ENCODE peak calls at places on chromosomes 4 and X, in four cellular contexts. R is right lobe of liver, C is aorta, U is SK-N-SH. I is an unnamed sample. For H3K4me1, the result is how much of the 10 kb centered on the place peaks cover.

GRCh38 chr4:110631582-110632505 is 9.0 kb upstream of the PITX2 start:
- DNase-seq in C (peak), U (peak), R (peak), I (peak)

GRCh38 chrX:153886915-153887314 is 942 bp upstream of the L1CAM start:
- DNase-seq in C (no peak), U (no peak), R (no peak), I (no peak)

GRCh38 chr4:183996868-183997267 is 91.8 kb downstream of the STOX2 start:
- DNase-seq in R (no peak), U (no peak), C (no peak), I (no peak)

GRCh38 chrX:41922125-41922521 is 1.2 kb downstream of the CASK start:
- DNase-seq in U (peak), C (no peak), R (no peak), I (no peak)

GRCh38 chr4:33649015-33649414 is 2595.3 kb downstream of the ARAP2 start:
- DNase-seq in C (no peak), U (no peak), R (no peak), I (no peak)

GRCh38 chr4:73609688-73610087 is 10.5 kb downstream of the RASSF6 start:
- DNase-seq in R (no peak), C (no peak), U (no peak), I (no peak)

GRCh38 chr4:121252224-121252806 is 88.2 kb upstream of the TNIP3 start:
- DNase-seq in U (peak), R (peak), C (peak), I (peak)

GRCh38 chr4:120716346-120716745 is 206.2 kb downstream of the PRDM5 start:
- DNase-seq in U (no peak), R (no peak), C (no peak), I (no peak)

GRCh38 chrX:9846631-9847030 is 60.4 kb downstream of the SHROOM2 start:
- DNase-seq in U (no peak), C (no peak), R (no peak), I (no peak)

GRCh38 chr4:150033937-150034336 is 44.3 kb upstream of the DCLK2 start:
- DNase-seq in U (no peak), C (no peak), R (no peak), I (no peak)

GRCh38 chrX:13123247-13123856 is 78.9 kb upstream of the FAM9C start:
- DNase-seq in C (no peak), R (no peak), U (no peak), I (no peak)

GRCh38 chr4:62495039-62495438 is 1294.9 kb downstream of the ADGRL3 start:
- DNase-seq in R (no peak), U (no peak), C (no peak), I (no peak)

GRCh38 chr4:55248756-55249155 is 97.3 kb upstream of the SRD5A3 start:
- DNase-seq in C (no peak), R (no peak), U (no peak), I (no peak)

GRCh38 chrX:129759576-129760061 is 20.1 kb upstream of the SASH3 start:
- DNase-seq in R (peak), U (no peak), C (peak), I (no peak)

DNA sequence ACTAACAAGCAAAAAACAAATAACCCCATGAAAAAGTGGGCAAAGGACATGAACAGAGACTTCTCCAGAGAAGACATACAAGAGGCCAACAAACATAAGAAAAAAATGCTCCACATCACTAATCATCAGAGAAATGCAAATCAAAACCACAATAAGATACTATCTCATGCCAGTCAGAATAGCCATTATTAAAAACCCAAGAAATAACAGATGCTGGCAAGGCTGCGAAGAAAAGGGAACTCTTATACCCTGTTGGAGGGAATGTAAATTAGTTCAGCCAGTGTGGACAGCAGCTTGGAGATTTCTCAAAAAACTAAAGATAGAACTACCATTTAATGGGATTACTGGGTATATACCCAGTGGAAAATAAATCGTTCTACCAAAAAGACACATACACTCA is 79.6 kb downstream of the MAPK10 start:
- DNase-seq in C (no peak), U (no peak), R (no peak), I (no peak)
- H3K27ac ChIP-seq in C (no peak), U (no peak), R (no peak), I (no peak)

GRCh38 chr4:53010320-53010719 is 148.2 kb downstream of the RASL11B start:
- DNase-seq in U (no peak), R (no peak), C (no peak), I (peak)
- H3K4me1 ChIP-seq in U (under half), R (under half), C (under half), I (under half)

GRCh38 chr4:51825341-51825740 is 17.6 kb upstream of the DCUN1D4 start:
- DNase-seq in C (no peak), U (no peak), R (no peak), I (no peak)
- H3K27ac ChIP-seq in C (no peak), U (no peak), R (no peak), I (no peak)

GRCh38 chrX:155069414-155069813 is 1.5 kb downstream of the CMC4 start:
- DNase-seq in U (no peak), C (no peak), R (no peak), I (no peak)
- H3K4me1 ChIP-seq in U (under half), C (under half), R (under half), I (under half)

GRCh38 chrX:45771560-45772340 is 571.1 kb upstream of the DIPK2B start:
- DNase-seq in R (peak), C (peak), U (no peak), I (no peak)
- H3K27ac ChIP-seq in R (no peak), C (no peak), U (peak), I (peak)

GRCh38 chr4:6180841-6181631 is 19.3 kb downstream of the JAKMIP1 start:
- DNase-seq in U (no peak), R (no peak), C (no peak), I (no peak)
- H3K4me1 ChIP-seq in U (under half), R (under half), C (under half), I (under half)

DNA sequence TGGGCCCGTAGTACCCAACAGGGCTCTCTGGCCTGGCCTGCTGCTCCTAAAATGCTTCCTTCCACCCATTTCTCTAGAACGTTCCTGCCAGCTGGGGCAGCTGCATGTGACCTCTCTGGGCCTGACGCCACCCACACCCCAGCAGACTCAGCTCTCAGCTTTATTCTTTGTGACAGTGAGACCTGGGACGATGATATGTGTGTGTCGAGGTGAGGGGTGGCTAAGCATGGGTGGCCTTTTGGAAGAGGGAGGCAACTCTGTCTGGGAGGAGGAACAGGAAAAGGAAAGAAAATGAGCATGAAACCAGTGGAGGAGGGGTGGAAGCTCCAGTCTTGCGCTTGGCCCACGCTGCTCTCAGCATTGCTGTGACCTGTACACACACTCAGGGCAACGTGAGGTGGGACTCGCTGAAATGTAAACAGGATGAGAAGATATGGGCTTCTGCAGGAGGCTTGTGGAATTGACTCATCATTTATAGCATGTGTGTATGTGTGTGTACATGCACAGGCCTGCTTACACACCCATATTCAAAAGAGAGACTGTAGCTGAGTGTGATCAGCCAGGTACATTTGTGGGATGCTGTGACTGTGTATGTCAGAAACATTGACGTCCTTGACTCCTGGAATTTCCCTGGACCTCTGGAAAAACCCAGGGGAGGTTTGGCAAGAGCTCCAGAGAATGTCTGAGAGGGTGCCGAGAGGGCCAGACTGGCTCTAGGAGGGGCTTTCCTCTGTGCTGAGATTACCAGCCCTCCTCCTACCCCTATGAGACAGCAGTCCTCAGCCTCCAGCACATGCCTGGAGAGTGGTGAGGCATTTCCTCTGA is 137.9 kb downstream of the PJA1 start:
- DNase-seq in R (peak), C (no peak), U (no peak), I (no peak)
- H3K27ac ChIP-seq in R (no peak), C (no peak), U (no peak), I (no peak)

DNA sequence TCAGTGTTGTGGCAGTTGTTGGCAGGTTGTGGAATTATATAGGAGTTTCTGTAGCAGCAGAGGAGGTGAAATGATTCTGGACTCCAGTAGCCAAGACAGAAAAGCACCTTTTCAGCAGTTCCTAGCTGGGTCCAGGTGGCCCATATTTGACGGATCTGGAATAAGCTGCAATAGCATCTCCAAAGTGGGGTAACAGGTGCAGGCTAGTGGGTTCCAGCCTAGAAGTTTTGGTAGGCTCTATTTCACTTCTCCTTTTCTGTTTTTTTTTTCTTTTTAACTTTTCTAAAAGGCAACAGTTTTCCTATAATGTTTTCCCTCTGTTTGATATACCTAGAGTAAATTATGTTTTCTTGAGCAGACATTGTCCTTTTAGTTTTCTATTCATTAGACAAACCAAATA is 392.5 kb downstream of the C4orf33 start:
- DNase-seq in U (no peak), R (no peak), C (no peak), I (no peak)
- H3K4me1 ChIP-seq in U (under half), R (under half), C (under half), I (under half)

GRCh38 chr4:74638001-74638400 is 156.3 kb downstream of the BTC start:
- DNase-seq in C (no peak), U (no peak), R (no peak), I (no peak)

GRCh38 chr4:74632634-74633033 is 161.7 kb downstream of the BTC start:
- DNase-seq in R (peak), U (no peak), C (peak), I (peak)

GRCh38 chr4:74638689-74639088 is 155.6 kb downstream of the BTC start:
- DNase-seq in R (no peak), U (no peak), C (no peak), I (no peak)

GRCh38 chr4:74635074-74635473 is 159.2 kb downstream of the BTC start:
- DNase-seq in R (no peak), C (no peak), U (no peak), I (no peak)

GRCh38 chr4:74635490-74636123 is 158.7 kb downstream of the BTC start:
- DNase-seq in R (no peak), C (no peak), U (no peak), I (no peak)
- H3K27ac ChIP-seq in R (no peak), C (no peak), U (no peak), I (no peak)